ENCODE peak calls at places on chromosomes 5 and 9, in seven cellular contexts. Y, T, A, N, B, P and W are unnamed samples.

GRCh38 chr9:100602302-100602930 is 24.5 kb downstream of the CAVIN4 start:
- DNase-seq in N (peak), A (no peak), B (no peak), T (peak), Y (peak), P (peak), W (peak)

GRCh38 chr9:117315236-117315635 is 99.6 kb downstream of the ASTN2 start:
- DNase-seq in T (no peak), A (no peak), N (no peak), P (no peak), Y (no peak), B (no peak), W (no peak)

GRCh38 chr9:104256031-104256709 is 162.1 kb downstream of the SMC2 start:
- DNase-seq in T (no peak), B (peak), P (no peak), N (peak), Y (no peak), A (no peak), W (no peak)

GRCh38 chr9:72984150-72984947 is 31.5 kb upstream of the ALDH1A1 start:
- DNase-seq in T (no peak), P (no peak), Y (no peak), B (no peak), A (no peak), N (no peak), W (no peak)

GRCh38 chr9:37669232-37669631 is 18.5 kb downstream of the FRMPD1 start:
- DNase-seq in P (no peak), Y (no peak), A (no peak), T (no peak), B (no peak), N (no peak), W (peak)

GRCh38 chr5:7795311-7795710 is 55.6 kb downstream of the CFAP90 start:
- DNase-seq in B (no peak), A (no peak), T (peak), N (no peak), P (no peak), Y (no peak), W (no peak)

GRCh38 chr5:9361835-9362234 is 184.0 kb downstream of the SEMA5A start:
- DNase-seq in A (no peak), Y (peak), N (peak), T (peak), B (no peak), P (peak), W (peak)

GRCh38 chr9:135531096-135531495 is 9.9 kb downstream of the LCN1 start:
- DNase-seq in P (no peak), Y (no peak), B (no peak), A (no peak), T (no peak), N (no peak), W (no peak)

GRCh38 chr5:137372386-137373160 is 126.6 kb downstream of the SPOCK1 start:
- DNase-seq in P (no peak), A (no peak), T (no peak), N (no peak), Y (no peak), B (no peak), W (no peak)

GRCh38 chr9:85569988-85570387 is 171.8 kb downstream of the AGTPBP1 start:
- DNase-seq in N (no peak), B (peak), T (no peak), A (peak), P (peak), Y (no peak), W (no peak)

GRCh38 chr9:78122631-78123030 is 91.0 kb upstream of the GNAQ start:
- DNase-seq in Y (no peak), T (no peak), P (no peak), N (no peak), B (no peak), A (no peak), W (no peak)

GRCh38 chr5:107805166-107805565 is 134.4 kb upstream of the EFNA5 start:
- DNase-seq in B (no peak), N (no peak), P (no peak), Y (no peak), T (peak), A (no peak), W (no peak)

GRCh38 chr9:136095495-136096058 is 488 bp upstream of the NACC2 start:
- DNase-seq in T (peak), A (no peak), Y (no peak), P (no peak), N (no peak), B (no peak), W (no peak)